ENCODE peak calls at places on chromosomes 7 and 10, in ten cellular contexts. One of them, this sample, is unnamed.

GRCh38 chr10:43250925-43251663 is 15.8 kb downstream of the RASGEF1A start:
- DNase-seq in heart left ventricle: peak
- DNase-seq in RWPE1: no peak
- DNase-seq in IMR-90: no peak
- DNase-seq in tibial nerve: no peak
- DNase-seq in mammary epithelial cell: no peak
- DNase-seq in mesenchymal stem cell: no peak
- DNase-seq in RWPE2: peak
- DNase-seq in A673: no peak
- DNase-seq in left ventricle myocardium inferior: peak
- DNase-seq in this sample: peak

GRCh38 chr10:34282186-34282585 is 532.9 kb downstream of the PARD3 start:
- DNase-seq in RWPE2: no peak
- DNase-seq in mammary epithelial cell: peak
- DNase-seq in tibial nerve: no peak
- DNase-seq in IMR-90: no peak
- DNase-seq in mesenchymal stem cell: no peak
- DNase-seq in heart left ventricle: no peak
- DNase-seq in RWPE1: no peak
- DNase-seq in left ventricle myocardium inferior: no peak
- DNase-seq in A673: no peak
- DNase-seq in this sample: no peak

GRCh38 chr7:55965805-55966421 is 1.5 kb downstream of the NIPSNAP2 start:
- DNase-seq in RWPE2: no peak
- DNase-seq in mesenchymal stem cell: peak
- DNase-seq in mammary epithelial cell: peak
- DNase-seq in RWPE1: peak
- DNase-seq in A673: peak
- DNase-seq in heart left ventricle: peak
- DNase-seq in IMR-90: peak
- DNase-seq in tibial nerve: no peak
- DNase-seq in left ventricle myocardium inferior: peak
- DNase-seq in this sample: no peak

GRCh38 chr7:92742186-92742585 is 94.2 kb downstream of the CDK6 start:
- DNase-seq in left ventricle myocardium inferior: no peak
- DNase-seq in RWPE1: no peak
- DNase-seq in mammary epithelial cell: no peak
- DNase-seq in IMR-90: no peak
- DNase-seq in RWPE2: no peak
- DNase-seq in tibial nerve: no peak
- DNase-seq in heart left ventricle: no peak
- DNase-seq in mesenchymal stem cell: no peak
- DNase-seq in A673: no peak
- DNase-seq in this sample: no peak

GRCh38 chr10:24706479-24707118 is 17.1 kb downstream of the ARHGAP21 start:
- DNase-seq in heart left ventricle: no peak
- DNase-seq in tibial nerve: no peak
- DNase-seq in A673: peak
- DNase-seq in mammary epithelial cell: peak
- DNase-seq in IMR-90: peak
- DNase-seq in RWPE2: peak
- DNase-seq in left ventricle myocardium inferior: no peak
- DNase-seq in mesenchymal stem cell: peak
- DNase-seq in RWPE1: peak
- DNase-seq in this sample: no peak

GRCh38 chr7:9029671-9030070 is 596.3 kb downstream of the NXPH1 start:
- DNase-seq in heart left ventricle: no peak
- DNase-seq in RWPE2: no peak
- DNase-seq in left ventricle myocardium inferior: no peak
- DNase-seq in IMR-90: no peak
- DNase-seq in A673: no peak
- DNase-seq in tibial nerve: no peak
- DNase-seq in RWPE1: no peak
- DNase-seq in mammary epithelial cell: peak
- DNase-seq in mesenchymal stem cell: no peak
- DNase-seq in this sample: no peak

GRCh38 chr7:138713191-138713590 is 12.0 kb upstream of the SVOPL start:
- DNase-seq in RWPE2: no peak
- DNase-seq in RWPE1: no peak
- DNase-seq in tibial nerve: no peak
- DNase-seq in IMR-90: no peak
- DNase-seq in left ventricle myocardium inferior: no peak
- DNase-seq in A673: no peak
- DNase-seq in heart left ventricle: no peak
- DNase-seq in mammary epithelial cell: no peak
- DNase-seq in mesenchymal stem cell: no peak
- DNase-seq in this sample: no peak

GRCh38 chr10:118850418-118851061 is 95.8 kb upstream of the CACUL1 start:
- DNase-seq in left ventricle myocardium inferior: peak
- DNase-seq in A673: peak
- DNase-seq in mammary epithelial cell: peak
- DNase-seq in RWPE2: no peak
- DNase-seq in heart left ventricle: peak
- DNase-seq in IMR-90: peak
- DNase-seq in RWPE1: peak
- DNase-seq in mesenchymal stem cell: peak
- DNase-seq in tibial nerve: peak
- DNase-seq in this sample: no peak

GRCh38 chr7:105759670-105760548 is 116.5 kb downstream of the ATXN7L1 start:
- DNase-seq in tibial nerve: peak
- DNase-seq in mammary epithelial cell: peak
- DNase-seq in heart left ventricle: peak
- DNase-seq in RWPE2: no peak
- DNase-seq in RWPE1: peak
- DNase-seq in mesenchymal stem cell: peak
- DNase-seq in A673: peak
- DNase-seq in left ventricle myocardium inferior: no peak
- DNase-seq in IMR-90: peak
- DNase-seq in this sample: no peak

GRCh38 chr7:87600130-87601124 is at the start of gene ABCB1:
- DNase-seq in RWPE2: no peak
- DNase-seq in mesenchymal stem cell: peak
- DNase-seq in tibial nerve: peak
- DNase-seq in A673: peak
- DNase-seq in left ventricle myocardium inferior: peak
- DNase-seq in heart left ventricle: peak
- DNase-seq in mammary epithelial cell: peak
- DNase-seq in RWPE1: no peak
- DNase-seq in IMR-90: peak
- DNase-seq in this sample: no peak

GRCh38 chr10:69639291-69640195 is 9.5 kb downstream of the FAM241B start:
- DNase-seq in RWPE2: peak
- DNase-seq in A673: peak
- DNase-seq in mammary epithelial cell: peak
- DNase-seq in mesenchymal stem cell: peak
- DNase-seq in IMR-90: peak
- DNase-seq in RWPE1: peak
- DNase-seq in left ventricle myocardium inferior: peak
- DNase-seq in tibial nerve: peak
- DNase-seq in heart left ventricle: peak
- DNase-seq in this sample: peak
- H3K27ac ChIP-seq in RWPE2: no peak
- H3K27ac ChIP-seq in A673: no peak
- H3K27ac ChIP-seq in mammary epithelial cell: peak
- H3K27ac ChIP-seq in mesenchymal stem cell: no peak
- H3K27ac ChIP-seq in IMR-90: no peak
- H3K27ac ChIP-seq in RWPE1: peak
- H3K27ac ChIP-seq in left ventricle myocardium inferior: no peak
- H3K27ac ChIP-seq in tibial nerve: no peak
- H3K27ac ChIP-seq in heart left ventricle: no peak
- H3K27ac ChIP-seq in this sample: no peak

GRCh38 chr10:88107698-88108097 is 244.3 kb downstream of the PTEN start:
- DNase-seq in A673: no peak
- DNase-seq in left ventricle myocardium inferior: no peak
- DNase-seq in tibial nerve: no peak
- DNase-seq in mammary epithelial cell: no peak
- DNase-seq in RWPE1: no peak
- DNase-seq in mesenchymal stem cell: no peak
- DNase-seq in heart left ventricle: no peak
- DNase-seq in RWPE2: no peak
- DNase-seq in IMR-90: no peak
- DNase-seq in this sample: no peak

GRCh38 chr10:88107296-88107695 is 243.9 kb downstream of the PTEN start:
- DNase-seq in mammary epithelial cell: no peak
- DNase-seq in A673: no peak
- DNase-seq in IMR-90: no peak
- DNase-seq in heart left ventricle: no peak
- DNase-seq in mesenchymal stem cell: no peak
- DNase-seq in left ventricle myocardium inferior: no peak
- DNase-seq in RWPE1: no peak
- DNase-seq in RWPE2: no peak
- DNase-seq in tibial nerve: no peak
- DNase-seq in this sample: no peak

GRCh38 chr10:88108115-88108610 is 244.7 kb downstream of the PTEN start:
- DNase-seq in left ventricle myocardium inferior: no peak
- DNase-seq in RWPE1: no peak
- DNase-seq in tibial nerve: no peak
- DNase-seq in mammary epithelial cell: no peak
- DNase-seq in heart left ventricle: no peak
- DNase-seq in mesenchymal stem cell: no peak
- DNase-seq in IMR-90: no peak
- DNase-seq in RWPE2: no peak
- DNase-seq in A673: no peak
- DNase-seq in this sample: no peak

GRCh38 chr10:88104213-88104612 is 240.8 kb downstream of the PTEN start:
- DNase-seq in IMR-90: no peak
- DNase-seq in RWPE1: no peak
- DNase-seq in mesenchymal stem cell: peak
- DNase-seq in RWPE2: no peak
- DNase-seq in heart left ventricle: no peak
- DNase-seq in left ventricle myocardium inferior: no peak
- DNase-seq in mammary epithelial cell: no peak
- DNase-seq in tibial nerve: no peak
- DNase-seq in A673: no peak
- DNase-seq in this sample: no peak

GRCh38 chr10:88106348-88106747 is 242.9 kb downstream of the PTEN start:
- DNase-seq in tibial nerve: no peak
- DNase-seq in IMR-90: no peak
- DNase-seq in RWPE2: no peak
- DNase-seq in heart left ventricle: no peak
- DNase-seq in mammary epithelial cell: no peak
- DNase-seq in left ventricle myocardium inferior: no peak
- DNase-seq in A673: no peak
- DNase-seq in RWPE1: no peak
- DNase-seq in mesenchymal stem cell: no peak
- DNase-seq in this sample: no peak
- H3K27ac ChIP-seq in tibial nerve: no peak
- H3K27ac ChIP-seq in IMR-90: no peak
- H3K27ac ChIP-seq in RWPE2: no peak
- H3K27ac ChIP-seq in heart left ventricle: no peak
- H3K27ac ChIP-seq in mammary epithelial cell: no peak
- H3K27ac ChIP-seq in left ventricle myocardium inferior: no peak
- H3K27ac ChIP-seq in A673: no peak
- H3K27ac ChIP-seq in RWPE1: no peak
- H3K27ac ChIP-seq in mesenchymal stem cell: no peak
- H3K27ac ChIP-seq in this sample: no peak

GRCh38 chr10:104735036-104735435 is 93.9 kb downstream of the SORCS3 start:
- DNase-seq in heart left ventricle: no peak
- DNase-seq in mesenchymal stem cell: no peak
- DNase-seq in RWPE1: no peak
- DNase-seq in tibial nerve: no peak
- DNase-seq in RWPE2: no peak
- DNase-seq in IMR-90: no peak
- DNase-seq in left ventricle myocardium inferior: peak
- DNase-seq in A673: peak
- DNase-seq in mammary epithelial cell: no peak
- DNase-seq in this sample: no peak

GRCh38 chr10:104736006-104736405 is 94.9 kb downstream of the SORCS3 start:
- DNase-seq in A673: no peak
- DNase-seq in mesenchymal stem cell: no peak
- DNase-seq in RWPE1: no peak
- DNase-seq in left ventricle myocardium inferior: no peak
- DNase-seq in IMR-90: no peak
- DNase-seq in tibial nerve: no peak
- DNase-seq in mammary epithelial cell: no peak
- DNase-seq in RWPE2: no peak
- DNase-seq in heart left ventricle: no peak
- DNase-seq in this sample: no peak

GRCh38 chr10:104735469-104735868 is 94.4 kb downstream of the SORCS3 start:
- DNase-seq in A673: no peak
- DNase-seq in left ventricle myocardium inferior: no peak
- DNase-seq in RWPE1: no peak
- DNase-seq in heart left ventricle: no peak
- DNase-seq in IMR-90: no peak
- DNase-seq in tibial nerve: no peak
- DNase-seq in mesenchymal stem cell: no peak
- DNase-seq in RWPE2: no peak
- DNase-seq in mammary epithelial cell: no peak
- DNase-seq in this sample: no peak

GRCh38 chr10:104734408-104734807 is 93.3 kb downstream of the SORCS3 start:
- DNase-seq in RWPE1: peak
- DNase-seq in mesenchymal stem cell: no peak
- DNase-seq in tibial nerve: no peak
- DNase-seq in IMR-90: no peak
- DNase-seq in A673: no peak
- DNase-seq in heart left ventricle: no peak
- DNase-seq in RWPE2: no peak
- DNase-seq in left ventricle myocardium inferior: no peak
- DNase-seq in mammary epithelial cell: peak
- DNase-seq in this sample: no peak

GRCh38 chr10:104732222-104732621 is 91.1 kb downstream of the SORCS3 start:
- DNase-seq in left ventricle myocardium inferior: no peak
- DNase-seq in mammary epithelial cell: no peak
- DNase-seq in RWPE2: no peak
- DNase-seq in mesenchymal stem cell: no peak
- DNase-seq in IMR-90: no peak
- DNase-seq in RWPE1: no peak
- DNase-seq in heart left ventricle: no peak
- DNase-seq in tibial nerve: peak
- DNase-seq in A673: no peak
- DNase-seq in this sample: no peak
- H3K27ac ChIP-seq in left ventricle myocardium inferior: peak
- H3K27ac ChIP-seq in mammary epithelial cell: no peak
- H3K27ac ChIP-seq in RWPE2: no peak
- H3K27ac ChIP-seq in mesenchymal stem cell: no peak
- H3K27ac ChIP-seq in IMR-90: no peak
- H3K27ac ChIP-seq in RWPE1: no peak
- H3K27ac ChIP-seq in heart left ventricle: peak
- H3K27ac ChIP-seq in tibial nerve: no peak
- H3K27ac ChIP-seq in A673: no peak
- H3K27ac ChIP-seq in this sample: peak

DNA sequence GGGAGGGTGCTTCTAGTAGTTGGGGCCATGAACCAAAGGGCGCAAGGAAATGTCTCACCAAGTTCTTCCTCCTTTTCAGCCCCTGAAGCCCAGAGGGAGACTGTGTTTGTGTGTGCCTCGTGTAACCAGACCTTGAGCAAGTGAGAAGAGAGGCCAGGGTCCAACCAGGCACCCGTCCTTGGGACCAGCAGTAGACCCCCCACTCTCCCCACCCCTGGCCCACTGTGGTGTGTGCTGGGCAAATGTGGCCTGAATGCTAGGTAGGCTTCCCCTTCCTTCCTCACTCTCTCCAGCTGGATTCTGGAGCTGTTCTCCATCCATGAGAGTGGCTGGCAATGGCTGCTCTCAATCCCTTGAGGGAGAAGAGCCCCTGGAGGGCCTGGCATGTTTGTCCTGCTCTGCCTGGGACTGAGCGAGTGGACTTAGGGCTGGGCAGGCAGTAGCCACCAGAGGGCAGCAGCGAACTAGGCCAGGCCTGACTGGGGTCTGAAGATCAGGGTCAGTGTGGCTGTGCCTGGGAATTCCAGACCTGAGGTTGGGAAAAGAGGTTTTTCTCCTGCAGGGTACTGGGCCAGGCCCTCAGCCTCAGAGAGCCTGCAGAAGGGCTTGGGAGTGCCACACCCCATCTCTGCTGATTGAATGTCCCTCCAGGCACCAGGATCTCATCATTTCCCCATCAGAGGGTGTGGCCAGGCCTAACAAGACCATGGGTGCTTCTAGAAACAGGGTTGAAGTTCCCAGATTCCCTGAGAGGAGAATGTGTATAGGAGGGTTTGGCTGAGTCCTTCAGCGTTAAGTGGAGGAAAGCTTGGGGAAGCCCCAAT is 12.4 kb downstream of the SFRP5 start:
- DNase-seq in RWPE1: peak
- DNase-seq in RWPE2: no peak
- DNase-seq in A673: peak
- DNase-seq in tibial nerve: peak
- DNase-seq in IMR-90: peak
- DNase-seq in left ventricle myocardium inferior: peak
- DNase-seq in mammary epithelial cell: peak
- DNase-seq in mesenchymal stem cell: peak
- DNase-seq in heart left ventricle: peak
- DNase-seq in this sample: no peak
- H3K27ac ChIP-seq in RWPE1: peak
- H3K27ac ChIP-seq in RWPE2: no peak
- H3K27ac ChIP-seq in A673: no peak
- H3K27ac ChIP-seq in tibial nerve: peak
- H3K27ac ChIP-seq in IMR-90: no peak
- H3K27ac ChIP-seq in left ventricle myocardium inferior: peak
- H3K27ac ChIP-seq in mammary epithelial cell: no peak
- H3K27ac ChIP-seq in mesenchymal stem cell: no peak
- H3K27ac ChIP-seq in heart left ventricle: no peak
- H3K27ac ChIP-seq in this sample: no peak